ENCODE peak calls at places on chromosomes 13 and 19, in six cellular contexts. One of them, this sample, is unnamed.

GRCh38 chr13:109764474-109765292 is 21.7 kb downstream of the IRS2 start:
- DNase-seq in activated T-cell treated with anti-CD3 and anti-CD28 coated beads, Interleukin-2, amount 50 U/mL, for 72 hours: no peak
- DNase-seq in psoas muscle: peak
- DNase-seq in activated CD4-positive, alpha-beta memory T cell treated with anti-CD3 and anti-CD28 coated beads for 36 hours: peak
- DNase-seq in NCI-H1048: no peak
- DNase-seq in NCI-H2081: no peak
- DNase-seq in this sample: no peak

GRCh38 chr13:82681535-82681934 is 1200.7 kb downstream of the SLITRK1 start:
- DNase-seq in activated T-cell treated with anti-CD3 and anti-CD28 coated beads, Interleukin-2, amount 50 U/mL, for 72 hours: no peak
- DNase-seq in NCI-H2081: no peak
- DNase-seq in activated CD4-positive, alpha-beta memory T cell treated with anti-CD3 and anti-CD28 coated beads for 36 hours: no peak
- DNase-seq in NCI-H1048: no peak
- DNase-seq in psoas muscle: no peak
- DNase-seq in this sample: no peak

GRCh38 chr13:114259374-114259773 is 22.0 kb upstream of the UPF3A start:
- DNase-seq in NCI-H1048: no peak
- DNase-seq in activated T-cell treated with anti-CD3 and anti-CD28 coated beads, Interleukin-2, amount 50 U/mL, for 72 hours: no peak
- DNase-seq in NCI-H2081: peak
- DNase-seq in activated CD4-positive, alpha-beta memory T cell treated with anti-CD3 and anti-CD28 coated beads for 36 hours: no peak
- DNase-seq in psoas muscle: no peak
- DNase-seq in this sample: no peak

GRCh38 chr19:52197964-52198363 is 8.1 kb downstream of the PPP2R1A start:
- DNase-seq in psoas muscle: no peak
- DNase-seq in activated CD4-positive, alpha-beta memory T cell treated with anti-CD3 and anti-CD28 coated beads for 36 hours: no peak
- DNase-seq in NCI-H2081: no peak
- DNase-seq in activated T-cell treated with anti-CD3 and anti-CD28 coated beads, Interleukin-2, amount 50 U/mL, for 72 hours: no peak
- DNase-seq in NCI-H1048: no peak
- DNase-seq in this sample: no peak

GRCh38 chr13:96179309-96179708 is 89.4 kb downstream of the HS6ST3 start:
- DNase-seq in activated CD4-positive, alpha-beta memory T cell treated with anti-CD3 and anti-CD28 coated beads for 36 hours: no peak
- DNase-seq in psoas muscle: no peak
- DNase-seq in NCI-H2081: no peak
- DNase-seq in NCI-H1048: no peak
- DNase-seq in activated T-cell treated with anti-CD3 and anti-CD28 coated beads, Interleukin-2, amount 50 U/mL, for 72 hours: no peak
- DNase-seq in this sample: no peak

GRCh38 chr19:39996218-39996810 is 546 bp upstream of the ZNF546 start:
- DNase-seq in activated CD4-positive, alpha-beta memory T cell treated with anti-CD3 and anti-CD28 coated beads for 36 hours: peak
- DNase-seq in NCI-H1048: no peak
- DNase-seq in activated T-cell treated with anti-CD3 and anti-CD28 coated beads, Interleukin-2, amount 50 U/mL, for 72 hours: peak
- DNase-seq in NCI-H2081: peak
- DNase-seq in psoas muscle: no peak
- DNase-seq in this sample: peak

GRCh38 chr13:30125422-30126073 is 181.8 kb downstream of the KATNAL1 start:
- DNase-seq in activated CD4-positive, alpha-beta memory T cell treated with anti-CD3 and anti-CD28 coated beads for 36 hours: no peak
- DNase-seq in NCI-H2081: no peak
- DNase-seq in activated T-cell treated with anti-CD3 and anti-CD28 coated beads, Interleukin-2, amount 50 U/mL, for 72 hours: no peak
- DNase-seq in NCI-H1048: no peak
- DNase-seq in psoas muscle: no peak
- DNase-seq in this sample: peak

GRCh38 chr13:39132286-39132685 is 94.0 kb downstream of the NHLRC3 start:
- DNase-seq in activated T-cell treated with anti-CD3 and anti-CD28 coated beads, Interleukin-2, amount 50 U/mL, for 72 hours: no peak
- DNase-seq in NCI-H1048: no peak
- DNase-seq in psoas muscle: no peak
- DNase-seq in NCI-H2081: no peak
- DNase-seq in activated CD4-positive, alpha-beta memory T cell treated with anti-CD3 and anti-CD28 coated beads for 36 hours: no peak
- DNase-seq in this sample: no peak

GRCh38 chr19:40512473-40513344 is 45.9 kb downstream of the SPTBN4 start:
- DNase-seq in psoas muscle: no peak
- DNase-seq in NCI-H2081: peak
- DNase-seq in activated T-cell treated with anti-CD3 and anti-CD28 coated beads, Interleukin-2, amount 50 U/mL, for 72 hours: no peak
- DNase-seq in NCI-H1048: no peak
- DNase-seq in activated CD4-positive, alpha-beta memory T cell treated with anti-CD3 and anti-CD28 coated beads for 36 hours: no peak
- DNase-seq in this sample: peak

GRCh38 chr19:1864480-1865171 is 1.2 kb upstream of the KLF16 start:
- DNase-seq in NCI-H1048: no peak
- DNase-seq in activated CD4-positive, alpha-beta memory T cell treated with anti-CD3 and anti-CD28 coated beads for 36 hours: peak
- DNase-seq in psoas muscle: peak
- DNase-seq in activated T-cell treated with anti-CD3 and anti-CD28 coated beads, Interleukin-2, amount 50 U/mL, for 72 hours: peak
- DNase-seq in NCI-H2081: peak
- DNase-seq in this sample: peak

GRCh38 chr13:110663044-110663443 is 42.9 kb downstream of the CARS2 start:
- DNase-seq in activated T-cell treated with anti-CD3 and anti-CD28 coated beads, Interleukin-2, amount 50 U/mL, for 72 hours: no peak
- DNase-seq in NCI-H2081: no peak
- DNase-seq in NCI-H1048: no peak
- DNase-seq in psoas muscle: no peak
- DNase-seq in activated CD4-positive, alpha-beta memory T cell treated with anti-CD3 and anti-CD28 coated beads for 36 hours: no peak
- DNase-seq in this sample: peak

GRCh38 chr13:30119476-30119875 is 187.9 kb downstream of the KATNAL1 start:
- DNase-seq in psoas muscle: no peak
- DNase-seq in activated CD4-positive, alpha-beta memory T cell treated with anti-CD3 and anti-CD28 coated beads for 36 hours: peak
- DNase-seq in NCI-H1048: no peak
- DNase-seq in NCI-H2081: no peak
- DNase-seq in activated T-cell treated with anti-CD3 and anti-CD28 coated beads, Interleukin-2, amount 50 U/mL, for 72 hours: peak
- DNase-seq in this sample: no peak

GRCh38 chr13:31538067-31539042 is 201.0 kb upstream of the RXFP2 start:
- DNase-seq in NCI-H1048: no peak
- DNase-seq in activated CD4-positive, alpha-beta memory T cell treated with anti-CD3 and anti-CD28 coated beads for 36 hours: no peak
- DNase-seq in psoas muscle: no peak
- DNase-seq in NCI-H2081: no peak
- DNase-seq in activated T-cell treated with anti-CD3 and anti-CD28 coated beads, Interleukin-2, amount 50 U/mL, for 72 hours: no peak
- DNase-seq in this sample: no peak

GRCh38 chr19:42351079-42351735 is 25.8 kb downstream of the MEGF8 start:
- DNase-seq in activated CD4-positive, alpha-beta memory T cell treated with anti-CD3 and anti-CD28 coated beads for 36 hours: no peak
- DNase-seq in activated T-cell treated with anti-CD3 and anti-CD28 coated beads, Interleukin-2, amount 50 U/mL, for 72 hours: no peak
- DNase-seq in psoas muscle: no peak
- DNase-seq in NCI-H2081: no peak
- DNase-seq in NCI-H1048: no peak
- DNase-seq in this sample: no peak

GRCh38 chr19:38395381-38396127 is 7.1 kb downstream of the SPRED3 start:
- DNase-seq in activated CD4-positive, alpha-beta memory T cell treated with anti-CD3 and anti-CD28 coated beads for 36 hours: peak
- DNase-seq in NCI-H2081: no peak
- DNase-seq in psoas muscle: no peak
- DNase-seq in NCI-H1048: no peak
- DNase-seq in activated T-cell treated with anti-CD3 and anti-CD28 coated beads, Interleukin-2, amount 50 U/mL, for 72 hours: peak
- DNase-seq in this sample: no peak

GRCh38 chr19:1045247-1045603 is 5.3 kb downstream of the ABCA7 start:
- DNase-seq in activated T-cell treated with anti-CD3 and anti-CD28 coated beads, Interleukin-2, amount 50 U/mL, for 72 hours: peak
- DNase-seq in activated CD4-positive, alpha-beta memory T cell treated with anti-CD3 and anti-CD28 coated beads for 36 hours: peak
- DNase-seq in psoas muscle: peak
- DNase-seq in NCI-H2081: no peak
- DNase-seq in NCI-H1048: peak
- DNase-seq in this sample: no peak

GRCh38 chr13:29508130-29508873 is 87.2 kb downstream of the SLC7A1 start:
- DNase-seq in NCI-H1048: peak
- DNase-seq in activated T-cell treated with anti-CD3 and anti-CD28 coated beads, Interleukin-2, amount 50 U/mL, for 72 hours: peak
- DNase-seq in NCI-H2081: peak
- DNase-seq in psoas muscle: peak
- DNase-seq in activated CD4-positive, alpha-beta memory T cell treated with anti-CD3 and anti-CD28 coated beads for 36 hours: peak
- DNase-seq in this sample: peak

GRCh38 chr13:97328222-97328790 is 105.7 kb upstream of the RAP2A start:
- DNase-seq in activated CD4-positive, alpha-beta memory T cell treated with anti-CD3 and anti-CD28 coated beads for 36 hours: no peak
- DNase-seq in psoas muscle: no peak
- DNase-seq in activated T-cell treated with anti-CD3 and anti-CD28 coated beads, Interleukin-2, amount 50 U/mL, for 72 hours: no peak
- DNase-seq in NCI-H1048: no peak
- DNase-seq in NCI-H2081: no peak
- DNase-seq in this sample: no peak

This sample was measured in adrenal gland.